ENCODE peak calls at places on chromosome 7, in six cellular contexts. U, L, C, M, O and W are unnamed samples.
A peak's percentile ranks its signal among the peaks of the same experiment; 100 is the strongest.

GRCh38 chr7:24058953-24059352 is 225.0 kb upstream of the NPY start:
- DNase-seq in U (no peak), L (no peak), C (no peak), M (no peak), O (no peak), W (no peak)

GRCh38 chr7:27143022-27143949 is at the start of gene HOXA5:
- DNase-seq in U (no peak), L (peak; percentile 48), C (peak; percentile 95), M (peak; percentile 85), O (peak; percentile 86), W (no peak)

GRCh38 chr7:43465581-43466554 is 117.0 kb upstream of the STK17A start:
- DNase-seq in U (no peak), L (no peak), C (no peak), M (no peak), O (no peak), W (no peak)

GRCh38 chr7:1691601-1692499 is 21.8 kb downstream of the ELFN1 start:
- DNase-seq in U (peak; percentile 25), L (no peak), C (peak; percentile 93), M (no peak), O (no peak), W (no peak)

GRCh38 chr7:99036531-99037175 is 107.3 kb downstream of the SMURF1 start:
- DNase-seq in U (no peak), L (peak; percentile 16), C (no peak), M (no peak), O (no peak), W (no peak)

GRCh38 chr7:104142147-104142546 is 65.7 kb downstream of the ORC5 start:
- DNase-seq in U (no peak), L (no peak), C (no peak), M (no peak), O (no peak), W (no peak)

GRCh38 chr7:143882611-143883078 is 19.3 kb downstream of the TCAF1 start:
- DNase-seq in U (no peak), L (no peak), C (peak; percentile 92), M (peak; percentile 64), O (peak; percentile 81), W (no peak)

GRCh38 chr7:106068986-106069385 is 43.1 kb downstream of the SYPL1 start:
- DNase-seq in U (no peak), L (no peak), C (no peak), M (no peak), O (no peak), W (no peak)

GRCh38 chr7:156463280-156463679 is 177.3 kb upstream of the RNF32 start:
- DNase-seq in U (no peak), L (no peak), C (no peak), M (no peak), O (no peak), W (no peak)

GRCh38 chr7:48426331-48426965 is 255.2 kb downstream of the ABCA13 start:
- DNase-seq in U (no peak), L (no peak), C (no peak), M (no peak), O (no peak), W (no peak)

GRCh38 chr7:155226261-155227003 is 71.2 kb upstream of the INSIG1 start:
- DNase-seq in U (no peak), L (no peak), C (peak; percentile 55), M (no peak), O (no peak), W (no peak)

GRCh38 chr7:144399946-144400345 is 3.5 kb downstream of the NOBOX start:
- DNase-seq in U (no peak), L (no peak), C (no peak), M (no peak), O (no peak), W (no peak)

GRCh38 chr7:107958764-107959526 is 44.0 kb downstream of the LAMB1 start:
- DNase-seq in U (no peak), L (no peak), C (no peak), M (no peak), O (no peak), W (no peak)

GRCh38 chr7:5695037-5695708 is 86.3 kb downstream of the RNF216 start:
- DNase-seq in U (peak; percentile 83), L (peak; percentile 24), C (peak; percentile 83), M (no peak), O (no peak), W (peak; percentile 81)

GRCh38 chr7:122337011-122337410 is 32.5 kb upstream of the FEZF1 start:
- DNase-seq in U (no peak), L (no peak), C (no peak), M (no peak), O (no peak), W (no peak)

GRCh38 chr7:142711722-142712616 is 37.3 kb upstream of the PRSS1 start:
- DNase-seq in U (peak; percentile 49), L (peak; percentile 74), C (no peak), M (no peak), O (no peak), W (no peak)

GRCh38 chr7:34036069-34036920 is 131.0 kb downstream of the BMPER start:
- DNase-seq in U (no peak), L (no peak), C (no peak), M (peak; percentile 90), O (peak; percentile 38), W (no peak)

GRCh38 chr7:979886-980571 is 3.0 kb upstream of the CYP2W1 start:
- DNase-seq in U (no peak), L (peak; percentile 96), C (peak; percentile 63), M (no peak), O (no peak), W (no peak)

GRCh38 chr7:16708496-16708895 is 45.1 kb upstream of the TSPAN13 start:
- DNase-seq in U (no peak), L (no peak), C (no peak), M (no peak), O (no peak), W (no peak)

GRCh38 chr7:53325061-53325460 is 289.6 kb downstream of the POM121L12 start:
- DNase-seq in U (no peak), L (no peak), C (no peak), M (no peak), O (no peak), W (no peak)

GRCh38 chr7:22980422-22980821 is 33.5 kb downstream of the HYCC1 start:
- DNase-seq in U (no peak), L (no peak), C (no peak), M (no peak), O (no peak), W (no peak)

GRCh38 chr7:114708646-114709045 is 213.2 kb upstream of the MDFIC start:
- DNase-seq in U (no peak), L (no peak), C (no peak), M (no peak), O (no peak), W (no peak)

GRCh38 chr7:28703054-28703765 is 254.9 kb downstream of the TRIL start:
- DNase-seq in U (no peak), L (no peak), C (no peak), M (no peak), O (no peak), W (no peak)

GRCh38 chr7:28700084-28700483 is 258.0 kb downstream of the TRIL start:
- DNase-seq in U (no peak), L (no peak), C (no peak), M (no peak), O (no peak), W (no peak)

GRCh38 chr7:28700790-28701203 is 257.3 kb downstream of the TRIL start:
- DNase-seq in U (no peak), L (no peak), C (no peak), M (no peak), O (no peak), W (no peak)

GRCh38 chr7:28698744-28699291 is 259.3 kb downstream of the TRIL start:
- DNase-seq in U (no peak), L (no peak), C (no peak), M (no peak), O (no peak), W (no peak)

DNA sequence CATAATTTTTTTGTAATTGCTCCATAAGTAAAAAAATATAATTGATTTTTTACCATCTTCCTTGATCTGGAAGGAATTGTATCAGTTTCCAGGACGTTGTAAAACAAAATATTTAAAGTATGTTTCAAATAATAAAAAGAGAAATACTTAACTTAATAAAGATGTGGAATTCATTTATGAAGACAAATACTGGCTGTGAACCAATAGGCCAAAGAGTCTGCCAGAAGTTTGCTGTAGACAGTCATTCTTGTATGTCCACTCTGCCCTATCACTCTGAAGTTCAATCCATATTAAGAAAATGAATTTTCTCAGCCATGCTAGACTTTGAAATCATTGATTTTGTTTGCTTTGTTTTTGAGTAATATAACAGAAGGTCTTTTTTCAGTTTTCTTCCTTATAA is 256.4 kb downstream of the TRIL start:
- DNase-seq in U (no peak), L (no peak), C (no peak), M (no peak), O (no peak), W (no peak)
- H3K4me1 ChIP-seq in U (no peaks in the 10 kb centered on the region), L (peaks cover 16% of the 10 kb centered on the region), C (no peaks in the 10 kb centered on the region), M (no peaks in the 10 kb centered on the region), O (no peaks in the 10 kb centered on the region), W (no peaks in the 10 kb centered on the region)

GRCh38 chr7:100627238-100627549 is 14.2 kb downstream of the TFR2 start:
- DNase-seq in U (no peak), L (no peak), C (no peak), M (no peak), O (no peak), W (no peak)

GRCh38 chr7:100626530-100627237 is 14.3 kb downstream of the MOSPD3 start:
- DNase-seq in U (peak; percentile 93), L (peak; percentile 85), C (peak; percentile 93), M (peak; percentile 90), O (peak; percentile 85), W (peak; percentile 79)

GRCh38 chr7:100629117-100629711 is 12.1 kb downstream of the TFR2 start:
- DNase-seq in U (no peak), L (peak; percentile 65), C (no peak), M (no peak), O (no peak), W (no peak)

GRCh38 chr7:100623951-100624824 is 11.8 kb downstream of the MOSPD3 start:
- DNase-seq in U (no peak), L (no peak), C (no peak), M (no peak), O (no peak), W (no peak)

GRCh38 chr7:100626055-100626454 is 13.7 kb downstream of the MOSPD3 start:
- DNase-seq in U (no peak), L (no peak), C (no peak), M (no peak), O (no peak), W (no peak)
- H3K4me3 ChIP-seq in U (peak overlapping the region; percentile 73), L (peak overlapping the region; percentile 62), C (peak overlapping the region; percentile 21), M (no peak overlapping the region), O (no peak overlapping the region), W (peak overlapping the region; percentile 58)

GRCh38 chr7:7257899-7258692 is 75.8 kb downstream of the C1GALT1 start:
- DNase-seq in U (no peak), L (peak; percentile 60), C (no peak), M (no peak), O (no peak), W (no peak)
- H3K4me1 ChIP-seq in U (peaks cover 26% of the 10 kb centered on the region), L (peaks cover 44% of the 10 kb centered on the region), C (peaks cover 15% of the 10 kb centered on the region), M (no peaks in the 10 kb centered on the region), O (no peaks in the 10 kb centered on the region), W (peaks cover 14% of the 10 kb centered on the region)

DNA sequence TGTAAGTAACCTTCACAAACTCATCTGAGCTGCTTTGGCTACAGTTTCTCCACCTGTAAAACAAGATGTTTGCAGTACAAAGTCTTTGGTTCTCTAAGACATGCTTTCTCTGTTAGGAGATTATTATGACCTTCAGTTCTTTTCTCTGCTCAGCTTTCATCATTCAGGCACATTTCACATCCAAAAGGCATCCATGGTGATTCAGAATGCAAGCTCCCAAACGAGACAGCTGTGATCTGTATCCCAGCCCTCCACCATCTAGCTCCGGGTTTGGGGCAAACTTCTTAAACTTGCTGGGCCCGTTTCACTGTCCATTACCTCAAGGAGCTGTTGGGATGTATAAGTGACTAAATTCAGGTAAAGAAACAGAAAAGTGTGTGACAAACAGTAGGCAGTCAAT is 95.8 kb upstream of the COL1A2 start:
- DNase-seq in U (no peak), L (no peak), C (no peak), M (no peak), O (no peak), W (no peak)
- H3K4me3 ChIP-seq in U (no peak overlapping the region), L (no peak overlapping the region), C (no peak overlapping the region), M (no peak overlapping the region), O (no peak overlapping the region), W (no peak overlapping the region)